ENCODE peak calls at places on chromosomes 1 and 21, in six cellular contexts. G is iris pigment epithelial cell; N is smooth muscle cell of the brain vasculature; Z is stimulated activated CD4-positive, alpha-beta T cell treated with anti-CD3 and anti-CD28 coated beads, Interleukin-1b, Interleukin-23, amount 100 ng/mL, for 4 hours; O is DMS 273 treated with DMSO at 0.1 percent for 48 hours; P is activated naive CD8-positive, alpha-beta T cell treated with anti-CD3 and anti-CD28 coated beads for 36 hours. C is an unnamed sample.

GRCh38 chr21:32742470-32742869 is 14.7 kb upstream of the SYNJ1 start:
- DNase-seq in P (no peak), Z (no peak), N (no peak), G (no peak), O (no peak), C (no peak)

GRCh38 chr1:13757693-13758092 is 57.7 kb downstream of the PRDM2 start:
- DNase-seq in P (no peak), Z (no peak), N (no peak), G (no peak), O (no peak), C (no peak)

GRCh38 chr1:211371406-211372105 is 44.9 kb downstream of the TRAF5 start:
- DNase-seq in G (peak; percentile 30), N (no peak), O (no peak), Z (no peak), P (no peak), C (no peak)

GRCh38 chr1:188489336-188490112 is 1660.8 kb downstream of the PLA2G4A start:
- DNase-seq in O (no peak), G (peak; percentile 22), N (no peak), P (no peak), Z (no peak), C (no peak)

GRCh38 chr1:176252191-176252590 is 45.1 kb upstream of the COP1 start:
- DNase-seq in G (no peak), N (no peak), O (no peak), P (no peak), Z (no peak), C (no peak)

GRCh38 chr1:65003316-65003664 is 36.9 kb upstream of the JAK1 start:
- DNase-seq in P (no peak), O (no peak), Z (no peak), G (no peak), N (no peak), C (no peak)

GRCh38 chr1:228459091-228459993 is 27.8 kb upstream of the RNF187 start:
- DNase-seq in G (peak; percentile 86), O (peak; percentile 48), Z (peak; percentile 18), P (peak; percentile 68), N (no peak), C (peak; percentile 45)

GRCh38 chr1:154338875-154339274 is 13.6 kb downstream of the ATP8B2 start:
- DNase-seq in G (no peak), N (no peak), O (no peak), Z (no peak), P (no peak), C (no peak)

GRCh38 chr1:85568660-85569059 is 11.9 kb upstream of the CCN1 start:
- DNase-seq in Z (no peak), O (no peak), G (no peak), P (no peak), N (no peak), C (no peak)

GRCh38 chr1:64147759-64148158 is 55.7 kb upstream of the UBE2U start:
- DNase-seq in Z (no peak), P (no peak), G (no peak), N (no peak), O (no peak), C (no peak)

GRCh38 chr1:109802136-109802900 is 38.6 kb upstream of the EPS8L3 start:
- DNase-seq in N (no peak), Z (peak; percentile 23), O (no peak), P (peak; percentile 50), G (no peak), C (no peak)

GRCh38 chr1:164560076-164560475 is 1.1 kb downstream of the PBX1 start:
- DNase-seq in G (peak; percentile 52), Z (no peak), P (no peak), O (no peak), N (no peak), C (no peak)

GRCh38 chr1:209456878-209457277 is 126.6 kb upstream of the CAMK1G start:
- DNase-seq in P (no peak), Z (no peak), N (no peak), O (no peak), G (no peak), C (no peak)

GRCh38 chr21:41751621-41752020 is 15.2 kb downstream of the RIPK4 start:
- DNase-seq in Z (no peak), G (no peak), N (no peak), P (no peak), O (no peak), C (no peak)

GRCh38 chr1:224189561-224189960 is 6.5 kb downstream of the DEGS1 start:
- DNase-seq in G (no peak), Z (no peak), P (no peak), O (no peak), N (no peak), C (no peak)

GRCh38 chr1:247070645-247071044 is 8.0 kb downstream of the ZNF670 start:
- DNase-seq in N (no peak), Z (no peak), G (no peak), O (no peak), P (no peak), C (no peak)

GRCh38 chr1:151944110-151944858 is 35.0 kb upstream of the THEM4 start:
- DNase-seq in Z (no peak), P (no peak), O (no peak), G (peak; percentile 29), N (no peak), C (no peak)

GRCh38 chr1:66546045-66546810 is 12.3 kb downstream of the SGIP1 start:
- DNase-seq in Z (no peak), P (no peak), O (peak; percentile 2), G (peak; percentile 45), N (no peak), C (no peak)

GRCh38 chr1:116491985-116492811 is 78.6 kb downstream of the CD58 start:
- DNase-seq in Z (no peak), N (no peak), P (no peak), O (no peak), G (no peak), C (no peak)

GRCh38 chr1:62240651-62241050 is 46.0 kb downstream of the L1TD1 start:
- DNase-seq in Z (no peak), O (no peak), P (no peak), N (no peak), G (no peak), C (no peak)

GRCh38 chr21:42530167-42530518 is 16.5 kb downstream of the SLC37A1 start:
- DNase-seq in N (no peak), O (no peak), G (no peak), P (no peak), Z (no peak), C (no peak)

GRCh38 chr1:59502009-59502691 is 205.3 kb downstream of the FGGY start:
- DNase-seq in N (no peak), Z (no peak), G (peak; percentile 36), P (no peak), O (no peak), C (no peak)